ENCODE peak calls at places on chromosomes 2 and 18, in nine cellular contexts. One of them, this sample, is unnamed.

GRCh38 chr18:12703714-12704113 is 872 bp downstream of the PSMG2 start:
- DNase-seq in AG10803: peak; percentile 36
- DNase-seq in HFF-Myc: no peak
- DNase-seq in A549: peak; percentile 10
- DNase-seq in Peyer's patch: no peak
- DNase-seq in psoas muscle: no peak
- DNase-seq in AG04449: no peak
- DNase-seq in heart left ventricle: no peak
- DNase-seq in thyroid gland: no peak
- DNase-seq in this sample: no peak

GRCh38 chr2:240564571-240565266 is 3.6 kb upstream of the RNPEPL1 start:
- DNase-seq in AG10803: no peak
- DNase-seq in HFF-Myc: no peak
- DNase-seq in A549: peak; percentile 70
- DNase-seq in Peyer's patch: peak; percentile 28
- DNase-seq in psoas muscle: no peak
- DNase-seq in AG04449: no peak
- DNase-seq in heart left ventricle: no peak
- DNase-seq in thyroid gland: no peak
- DNase-seq in this sample: no peak

GRCh38 chr2:71566271-71566858 is 113.0 kb downstream of the DYSF start:
- DNase-seq in AG10803: peak; percentile 68
- DNase-seq in HFF-Myc: no peak
- DNase-seq in A549: no peak
- DNase-seq in Peyer's patch: no peak
- DNase-seq in psoas muscle: no peak
- DNase-seq in AG04449: peak; percentile 31
- DNase-seq in heart left ventricle: no peak
- DNase-seq in thyroid gland: peak; percentile 42
- DNase-seq in this sample: no peak

GRCh38 chr2:196204991-196205766 is 33.8 kb upstream of the STK17B start:
- DNase-seq in AG10803: no peak
- DNase-seq in HFF-Myc: no peak
- DNase-seq in A549: no peak
- DNase-seq in Peyer's patch: no peak
- DNase-seq in psoas muscle: no peak
- DNase-seq in AG04449: no peak
- DNase-seq in heart left ventricle: no peak
- DNase-seq in thyroid gland: no peak
- DNase-seq in this sample: no peak

GRCh38 chr2:109230980-109231420 is 102.0 kb downstream of the SH3RF3 start:
- DNase-seq in AG10803: peak; percentile 27
- DNase-seq in HFF-Myc: no peak
- DNase-seq in A549: no peak
- DNase-seq in Peyer's patch: no peak
- DNase-seq in psoas muscle: peak; percentile 82
- DNase-seq in AG04449: no peak
- DNase-seq in heart left ventricle: no peak
- DNase-seq in thyroid gland: no peak
- DNase-seq in this sample: no peak

GRCh38 chr2:99636432-99637034 is 146.7 kb upstream of the REV1 start:
- DNase-seq in AG10803: peak; percentile 22
- DNase-seq in HFF-Myc: no peak
- DNase-seq in A549: no peak
- DNase-seq in Peyer's patch: peak; percentile 20
- DNase-seq in psoas muscle: peak; percentile 94
- DNase-seq in AG04449: no peak
- DNase-seq in heart left ventricle: peak; percentile 92
- DNase-seq in thyroid gland: peak; percentile 36
- DNase-seq in this sample: no peak

GRCh38 chr2:73212448-73213176 is 1.4 kb upstream of the SMYD5 start:
- DNase-seq in AG10803: peak; percentile 91
- DNase-seq in HFF-Myc: peak; percentile 42
- DNase-seq in A549: peak; percentile 81
- DNase-seq in Peyer's patch: peak; percentile 66
- DNase-seq in psoas muscle: peak; percentile 75
- DNase-seq in AG04449: peak; percentile 65
- DNase-seq in heart left ventricle: peak; percentile 59
- DNase-seq in thyroid gland: peak; percentile 68
- DNase-seq in this sample: peak; percentile 31

GRCh38 chr18:9690418-9691178 is 17.5 kb upstream of the RAB31 start:
- DNase-seq in AG10803: peak; percentile 78
- DNase-seq in HFF-Myc: peak; percentile 69
- DNase-seq in A549: no peak
- DNase-seq in Peyer's patch: no peak
- DNase-seq in psoas muscle: no peak
- DNase-seq in AG04449: no peak
- DNase-seq in heart left ventricle: no peak
- DNase-seq in thyroid gland: no peak
- DNase-seq in this sample: no peak

GRCh38 chr18:70044626-70045025 is 97.0 kb upstream of the CD226 start:
- DNase-seq in AG10803: peak; percentile 93
- DNase-seq in HFF-Myc: peak; percentile 71
- DNase-seq in A549: peak; percentile 84
- DNase-seq in Peyer's patch: no peak
- DNase-seq in psoas muscle: no peak
- DNase-seq in AG04449: peak; percentile 96
- DNase-seq in heart left ventricle: no peak
- DNase-seq in thyroid gland: no peak
- DNase-seq in this sample: no peak

GRCh38 chr18:77407733-77408132 is 158.1 kb downstream of the GALR1 start:
- DNase-seq in AG10803: no peak
- DNase-seq in HFF-Myc: no peak
- DNase-seq in A549: peak; percentile 3
- DNase-seq in Peyer's patch: no peak
- DNase-seq in psoas muscle: no peak
- DNase-seq in AG04449: no peak
- DNase-seq in heart left ventricle: no peak
- DNase-seq in thyroid gland: no peak
- DNase-seq in this sample: no peak
- TF ChIP-seq CTCF in AG10803: no peak
- TF ChIP-seq CTCF in HFF-Myc: no peak
- TF ChIP-seq CTCF in A549: no peak
- TF ChIP-seq CTCF in Peyer's patch: no peak
- TF ChIP-seq CTCF in psoas muscle: no peak
- TF ChIP-seq CTCF in AG04449: no peak
- TF ChIP-seq CTCF in heart left ventricle: no peak
- TF ChIP-seq CTCF in thyroid gland: no peak
- TF ChIP-seq CTCF in this sample: no peak

GRCh38 chr2:222582931-222583330 is 73.0 kb downstream of the FARSB start:
- DNase-seq in AG10803: no peak
- DNase-seq in HFF-Myc: no peak
- DNase-seq in A549: peak; percentile 25
- DNase-seq in Peyer's patch: no peak
- DNase-seq in psoas muscle: no peak
- DNase-seq in AG04449: no peak
- DNase-seq in heart left ventricle: no peak
- DNase-seq in thyroid gland: no peak
- DNase-seq in this sample: no peak
- TF ChIP-seq CTCF in AG10803: peak; percentile 30
- TF ChIP-seq CTCF in HFF-Myc: peak; percentile 21
- TF ChIP-seq CTCF in A549: no peak
- TF ChIP-seq CTCF in Peyer's patch: no peak
- TF ChIP-seq CTCF in psoas muscle: peak; percentile 5
- TF ChIP-seq CTCF in AG04449: peak; percentile 1
- TF ChIP-seq CTCF in heart left ventricle: peak; percentile 13
- TF ChIP-seq CTCF in thyroid gland: peak; percentile 22
- TF ChIP-seq CTCF in this sample: no peak

GRCh38 chr2:113676651-113677050 is 49.6 kb downstream of the RABL2A start:
- DNase-seq in AG10803: no peak
- DNase-seq in HFF-Myc: no peak
- DNase-seq in A549: no peak
- DNase-seq in Peyer's patch: no peak
- DNase-seq in psoas muscle: no peak
- DNase-seq in AG04449: no peak
- DNase-seq in heart left ventricle: no peak
- DNase-seq in thyroid gland: no peak
- DNase-seq in this sample: no peak
- TF ChIP-seq CTCF in AG10803: no peak
- TF ChIP-seq CTCF in HFF-Myc: no peak
- TF ChIP-seq CTCF in A549: no peak
- TF ChIP-seq CTCF in Peyer's patch: no peak
- TF ChIP-seq CTCF in psoas muscle: no peak
- TF ChIP-seq CTCF in AG04449: no peak
- TF ChIP-seq CTCF in heart left ventricle: no peak
- TF ChIP-seq CTCF in thyroid gland: no peak
- TF ChIP-seq CTCF in this sample: no peak

DNA sequence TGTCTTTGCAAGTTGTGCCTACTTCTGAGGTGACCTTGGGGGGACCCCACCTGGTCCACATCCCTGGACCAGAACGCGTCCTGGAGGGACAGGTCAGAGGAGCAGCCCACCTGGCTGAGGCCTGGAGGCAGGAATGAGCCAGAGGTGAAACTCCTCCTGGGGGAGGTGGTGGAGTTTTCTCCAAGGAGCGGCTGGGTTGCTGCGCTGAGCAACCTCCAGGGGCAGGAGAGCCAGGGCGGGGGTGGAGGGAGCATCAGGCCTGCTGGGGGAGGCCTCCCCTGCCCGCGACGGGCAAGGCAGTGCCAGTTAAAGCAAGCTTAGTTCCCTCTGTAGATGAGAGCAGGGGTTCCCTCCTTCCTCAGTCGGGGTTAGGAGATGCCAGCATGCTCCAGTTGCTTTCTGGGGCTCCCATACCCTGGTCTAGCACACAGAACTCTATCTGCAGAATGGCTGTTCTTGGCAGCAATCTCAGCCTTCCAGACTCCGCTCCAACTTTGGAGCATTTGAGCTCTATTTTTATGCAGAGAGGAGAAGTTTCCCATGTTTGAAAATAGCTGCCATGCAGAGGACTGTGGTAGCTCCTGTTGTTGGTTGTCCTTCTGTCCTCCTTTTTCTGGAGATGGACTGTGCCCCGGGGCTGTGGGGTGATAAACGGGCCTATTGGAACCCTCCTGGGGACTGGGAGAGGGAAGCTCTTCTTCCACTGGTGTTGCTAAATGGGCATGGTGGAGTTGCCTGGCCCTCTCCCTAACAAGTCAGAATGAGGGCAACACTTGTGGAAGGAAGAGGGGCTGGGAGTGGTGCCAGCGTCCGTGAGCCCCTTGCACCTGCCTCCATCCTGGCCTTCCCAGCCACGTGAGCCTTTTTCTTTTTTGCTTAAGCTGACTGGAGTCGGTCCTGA is 39.1 kb downstream of the B3GNT2 start:
- DNase-seq in AG10803: no peak
- DNase-seq in HFF-Myc: no peak
- DNase-seq in A549: no peak
- DNase-seq in Peyer's patch: no peak
- DNase-seq in psoas muscle: no peak
- DNase-seq in AG04449: no peak
- DNase-seq in heart left ventricle: no peak
- DNase-seq in thyroid gland: no peak
- DNase-seq in this sample: no peak
- TF ChIP-seq CTCF in AG10803: no peak
- TF ChIP-seq CTCF in HFF-Myc: no peak
- TF ChIP-seq CTCF in A549: no peak
- TF ChIP-seq CTCF in Peyer's patch: no peak
- TF ChIP-seq CTCF in psoas muscle: no peak
- TF ChIP-seq CTCF in AG04449: no peak
- TF ChIP-seq CTCF in heart left ventricle: no peak
- TF ChIP-seq CTCF in thyroid gland: no peak
- TF ChIP-seq CTCF in this sample: no peak

GRCh38 chr18:32289480-32290075 is 99.7 kb downstream of the MEP1B start:
- DNase-seq in AG10803: peak; percentile 65
- DNase-seq in HFF-Myc: peak; percentile 56
- DNase-seq in A549: peak; percentile 58
- DNase-seq in Peyer's patch: no peak
- DNase-seq in psoas muscle: no peak
- DNase-seq in AG04449: no peak
- DNase-seq in heart left ventricle: peak; percentile 33
- DNase-seq in thyroid gland: peak; percentile 25
- DNase-seq in this sample: no peak
- TF ChIP-seq CTCF in AG10803: peak; percentile 94
- TF ChIP-seq CTCF in HFF-Myc: peak; percentile 75
- TF ChIP-seq CTCF in A549: peak; percentile 65
- TF ChIP-seq CTCF in Peyer's patch: no peak
- TF ChIP-seq CTCF in psoas muscle: peak; percentile 67
- TF ChIP-seq CTCF in AG04449: peak; percentile 73
- TF ChIP-seq CTCF in heart left ventricle: peak; percentile 71
- TF ChIP-seq CTCF in thyroid gland: peak; percentile 58
- TF ChIP-seq CTCF in this sample: peak; percentile 57

DNA sequence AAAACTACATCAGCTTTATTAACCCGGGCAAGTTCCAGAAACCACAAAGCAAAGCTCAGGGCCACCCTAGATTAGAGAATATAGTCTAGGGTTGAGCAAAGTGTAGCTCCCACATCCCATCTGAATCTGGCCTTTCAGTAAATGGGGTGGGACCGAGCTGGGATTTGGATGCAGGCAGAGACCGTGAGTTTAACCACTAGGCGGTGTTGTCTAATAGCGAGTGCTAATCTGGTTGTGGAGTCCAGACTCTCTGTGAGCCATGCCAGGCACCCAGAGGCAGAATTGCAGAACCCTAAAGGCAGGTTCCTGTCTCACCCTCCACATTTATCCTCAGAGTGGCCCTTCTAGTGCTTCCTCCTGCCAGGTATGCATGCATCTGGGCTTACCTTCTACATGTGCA is 435.9 kb downstream of the TSN start:
- DNase-seq in AG10803: peak; percentile 24
- DNase-seq in HFF-Myc: no peak
- DNase-seq in A549: peak; percentile 27
- DNase-seq in Peyer's patch: no peak
- DNase-seq in psoas muscle: no peak
- DNase-seq in AG04449: no peak
- DNase-seq in heart left ventricle: no peak
- DNase-seq in thyroid gland: no peak
- DNase-seq in this sample: no peak
- TF ChIP-seq CTCF in AG10803: peak; percentile 57
- TF ChIP-seq CTCF in HFF-Myc: no peak
- TF ChIP-seq CTCF in A549: peak; percentile 35
- TF ChIP-seq CTCF in Peyer's patch: no peak
- TF ChIP-seq CTCF in psoas muscle: no peak
- TF ChIP-seq CTCF in AG04449: no peak
- TF ChIP-seq CTCF in heart left ventricle: no peak
- TF ChIP-seq CTCF in thyroid gland: no peak
- TF ChIP-seq CTCF in this sample: peak; percentile 29

GRCh38 chr2:108215794-108216211 is 24.0 kb upstream of the SULT1C3 start:
- DNase-seq in AG10803: peak; percentile 29
- DNase-seq in HFF-Myc: no peak
- DNase-seq in A549: peak; percentile 71
- DNase-seq in Peyer's patch: no peak
- DNase-seq in psoas muscle: no peak
- DNase-seq in AG04449: no peak
- DNase-seq in heart left ventricle: no peak
- DNase-seq in thyroid gland: peak; percentile 59
- DNase-seq in this sample: no peak
- TF ChIP-seq CTCF in AG10803: peak; percentile 53
- TF ChIP-seq CTCF in HFF-Myc: no peak
- TF ChIP-seq CTCF in A549: peak; percentile 79
- TF ChIP-seq CTCF in Peyer's patch: no peak
- TF ChIP-seq CTCF in psoas muscle: peak; percentile 14
- TF ChIP-seq CTCF in AG04449: peak; percentile 49
- TF ChIP-seq CTCF in heart left ventricle: peak; percentile 19
- TF ChIP-seq CTCF in thyroid gland: peak; percentile 56
- TF ChIP-seq CTCF in this sample: no peak

GRCh38 chr18:32956591-32957310 is 183.9 kb upstream of the KLHL14 start:
- DNase-seq in AG10803: peak; percentile 7
- DNase-seq in HFF-Myc: no peak
- DNase-seq in A549: no peak
- DNase-seq in Peyer's patch: no peak
- DNase-seq in psoas muscle: no peak
- DNase-seq in AG04449: no peak
- DNase-seq in heart left ventricle: no peak
- DNase-seq in thyroid gland: peak; percentile 56
- DNase-seq in this sample: no peak
- TF ChIP-seq CTCF in AG10803: peak; percentile 10
- TF ChIP-seq CTCF in HFF-Myc: no peak
- TF ChIP-seq CTCF in A549: no peak
- TF ChIP-seq CTCF in Peyer's patch: no peak
- TF ChIP-seq CTCF in psoas muscle: no peak
- TF ChIP-seq CTCF in AG04449: no peak
- TF ChIP-seq CTCF in heart left ventricle: no peak
- TF ChIP-seq CTCF in thyroid gland: no peak
- TF ChIP-seq CTCF in this sample: no peak

GRCh38 chr2:222959358-222959757 is 92.6 kb upstream of the KCNE4 start:
- DNase-seq in AG10803: peak; percentile 94
- DNase-seq in HFF-Myc: peak; percentile 40
- DNase-seq in A549: peak; percentile 57
- DNase-seq in Peyer's patch: no peak
- DNase-seq in psoas muscle: no peak
- DNase-seq in AG04449: peak; percentile 66
- DNase-seq in heart left ventricle: no peak
- DNase-seq in thyroid gland: peak; percentile 36
- DNase-seq in this sample: peak; percentile 48
- TF ChIP-seq CTCF in AG10803: peak; percentile 79
- TF ChIP-seq CTCF in HFF-Myc: peak; percentile 32
- TF ChIP-seq CTCF in A549: no peak
- TF ChIP-seq CTCF in Peyer's patch: no peak
- TF ChIP-seq CTCF in psoas muscle: no peak
- TF ChIP-seq CTCF in AG04449: peak; percentile 75
- TF ChIP-seq CTCF in heart left ventricle: no peak
- TF ChIP-seq CTCF in thyroid gland: no peak
- TF ChIP-seq CTCF in this sample: no peak

This sample was measured in mesothelial cell of epicardium.